ENCODE peak calls at places on chromosomes 5 and 9, in eight cellular contexts. S is T1000, C is iris pigment epithelial cell, T is nephron progenitor cell, G is GM12864, X is WTC11, P is HCEC 1CT, K is HTR-8/SVneo. L is an unnamed sample.

GRCh38 chr5:110329955-110330354 is 396.5 kb downstream of the TMEM232 start:
- DNase-seq in S (no peak), C (no peak), T (no peak), G (no peak), X (no peak), P (no peak), K (no peak), L (no peak)

GRCh38 chr9:129283705-129284606 is 105.9 kb upstream of the IER5L start:
- DNase-seq in S (no peak), C (no peak), T (no peak), G (no peak), X (no peak), P (no peak), K (no peak), L (no peak)

GRCh38 chr9:125744616-125745387 is 2.4 kb upstream of the PBX3 start:
- DNase-seq in S (no peak), C (peak), T (no peak), G (no peak), X (no peak), P (peak), K (peak), L (peak)

GRCh38 chr5:2271280-2271679 is 388.6 kb upstream of the IRX4 start:
- DNase-seq in S (no peak), C (no peak), T (no peak), G (no peak), X (no peak), P (no peak), K (no peak), L (no peak)

GRCh38 chr5:573976-574375 is 38.2 kb upstream of the CEP72 start:
- DNase-seq in S (no peak), C (no peak), T (no peak), G (no peak), X (no peak), P (no peak), K (no peak), L (no peak)

GRCh38 chr9:137095664-137096517 is 9.1 kb downstream of the MAN1B1 start:
- DNase-seq in S (no peak), C (no peak), T (no peak), G (peak), X (no peak), P (no peak), K (no peak), L (no peak)

GRCh38 chr5:51376504-51376903 is 6.7 kb upstream of the ISL1 start:
- DNase-seq in S (no peak), C (no peak), T (no peak), G (no peak), X (no peak), P (no peak), K (no peak), L (no peak)

GRCh38 chr5:160305319-160305718 is 7.0 kb downstream of the CCNJL start:
- DNase-seq in S (no peak), C (no peak), T (no peak), G (no peak), X (no peak), P (no peak), K (no peak), L (no peak)

GRCh38 chr5:72480836-72481235 is 26.4 kb downstream of the ZNF366 start:
- DNase-seq in S (no peak), C (no peak), T (no peak), G (no peak), X (no peak), P (no peak), K (no peak), L (peak)